ENCODE peak calls at places on chromosomes 16 and 17, in eight cellular contexts. F, C, Q, E, U, I, O and X are unnamed samples.

GRCh38 chr17:30824002-30824355 is 513 bp downstream of the CRLF3 start:
- DNase-seq in F (no peak), C (peak), Q (no peak), E (no peak), U (no peak), I (peak), O (no peak), X (peak)

GRCh38 chr16:23356941-23357340 is 54.8 kb downstream of the SCNN1B start:
- DNase-seq in F (no peak), C (no peak), Q (no peak), E (no peak), U (no peak), I (no peak), O (no peak), X (no peak)

GRCh38 chr16:74603848-74604247 is 3.1 kb downstream of the GLG1 start:
- DNase-seq in F (no peak), C (no peak), Q (no peak), E (peak), U (peak), I (no peak), O (no peak), X (no peak)

GRCh38 chr17:19354123-19354522 is 8.4 kb downstream of the B9D1 start:
- DNase-seq in F (peak), C (no peak), Q (no peak), E (no peak), U (peak), I (no peak), O (no peak), X (no peak)

GRCh38 chr16:49932943-49933342 is 77.0 kb upstream of the ZNF423 start:
- DNase-seq in F (peak), C (no peak), Q (no peak), E (no peak), U (peak), I (peak), O (no peak), X (no peak)

GRCh38 chr17:63475491-63476412 is 1.1 kb upstream of the ACE start:
- DNase-seq in F (no peak), C (no peak), Q (no peak), E (no peak), U (no peak), I (no peak), O (peak), X (no peak)

GRCh38 chr16:12090162-12090552 is 113.6 kb downstream of the SNX29 start:
- DNase-seq in F (no peak), C (no peak), Q (no peak), E (no peak), U (no peak), I (no peak), O (no peak), X (no peak)

GRCh38 chr16:57185446-57185944 is 344 bp downstream of the PSME3IP1 start:
- DNase-seq in F (peak), C (no peak), Q (peak), E (peak), U (peak), I (peak), O (no peak), X (no peak)

GRCh38 chr16:67606632-67607031 is 38.3 kb upstream of the CARMIL2 start:
- DNase-seq in F (no peak), C (no peak), Q (no peak), E (no peak), U (peak), I (no peak), O (no peak), X (no peak)

DNA sequence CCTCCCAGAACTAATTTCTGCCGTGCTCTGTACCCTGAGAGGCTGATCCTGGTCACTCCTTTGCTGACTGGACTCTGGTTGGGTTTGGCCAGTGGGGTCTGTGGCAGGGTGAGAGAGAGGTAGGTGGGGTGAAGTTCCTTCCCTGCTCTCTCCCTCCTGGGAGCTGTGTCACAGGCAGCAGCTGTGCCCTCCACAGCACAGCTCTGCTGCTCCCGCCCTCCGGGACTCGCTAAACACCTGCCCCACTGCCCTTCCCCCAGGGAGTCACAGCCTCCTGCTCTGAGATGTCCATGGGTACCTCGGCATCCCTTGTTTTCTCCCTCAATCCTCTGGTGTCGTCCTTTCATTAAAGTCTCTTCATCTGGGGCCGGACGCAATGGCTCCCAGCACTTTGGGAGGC is 66.4 kb downstream of the SRCIN1 start:
- DNase-seq in F (no peak), C (no peak), Q (no peak), E (no peak), U (no peak), I (no peak), O (no peak), X (no peak)
- TF ChIP-seq CTCF in F (no peak), C (no peak), Q (no peak), E (no peak), U (no peak), I (no peak), O (no peak), X (no peak)

GRCh38 chr17:45720386-45720785 is 63.7 kb upstream of the CRHR1 start:
- DNase-seq in F (no peak), C (no peak), Q (no peak), E (no peak), U (no peak), I (no peak), O (no peak), X (no peak)

GRCh38 chr17:45719335-45720071 is 64.6 kb upstream of the CRHR1 start:
- DNase-seq in F (peak), C (no peak), Q (no peak), E (no peak), U (peak), I (no peak), O (peak), X (no peak)

GRCh38 chr17:45718791-45719190 is 65.3 kb upstream of the CRHR1 start:
- DNase-seq in F (no peak), C (no peak), Q (no peak), E (no peak), U (peak), I (no peak), O (no peak), X (no peak)

DNA sequence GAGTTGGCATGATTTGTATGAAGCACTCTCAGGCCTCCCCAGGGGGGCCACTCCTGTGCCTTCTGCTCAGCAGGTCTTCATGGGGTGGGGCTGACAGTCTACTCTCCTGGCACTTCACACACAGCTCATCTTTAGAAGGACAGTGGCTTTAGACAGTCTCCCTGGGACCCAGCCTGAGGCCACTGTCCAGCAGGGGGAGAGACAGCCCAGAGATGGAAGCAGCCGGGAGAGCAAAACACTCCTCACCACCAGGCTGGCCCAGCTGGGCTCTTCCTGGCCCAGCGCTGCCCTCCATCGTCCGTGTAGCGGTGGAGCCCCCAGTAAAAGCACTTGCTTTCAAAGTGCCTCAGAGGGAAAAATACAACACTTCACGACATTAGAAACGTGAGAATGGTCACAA is 62.0 kb upstream of the CRHR1 start:
- DNase-seq in F (no peak), C (no peak), Q (no peak), E (no peak), U (no peak), I (no peak), O (peak), X (no peak)
- TF ChIP-seq CTCF in F (peak), C (no peak), Q (no peak), E (no peak), U (peak), I (peak), O (peak), X (no peak)

GRCh38 chr16:85719605-85720318 is 31.0 kb upstream of the GINS2 start:
- DNase-seq in F (no peak), C (no peak), Q (no peak), E (no peak), U (no peak), I (no peak), O (peak), X (no peak)

GRCh38 chr16:85717393-85718152 is 28.8 kb upstream of the GINS2 start:
- DNase-seq in F (peak), C (peak), Q (no peak), E (peak), U (peak), I (peak), O (peak), X (peak)

GRCh38 chr16:85718153-85718477 is 29.4 kb upstream of the GINS2 start:
- DNase-seq in F (no peak), C (no peak), Q (no peak), E (no peak), U (no peak), I (no peak), O (no peak), X (no peak)

GRCh38 chr16:85720319-85720637 is 30.6 kb downstream of the C16orf74 start:
- DNase-seq in F (peak), C (no peak), Q (no peak), E (no peak), U (no peak), I (no peak), O (no peak), X (no peak)

DNA sequence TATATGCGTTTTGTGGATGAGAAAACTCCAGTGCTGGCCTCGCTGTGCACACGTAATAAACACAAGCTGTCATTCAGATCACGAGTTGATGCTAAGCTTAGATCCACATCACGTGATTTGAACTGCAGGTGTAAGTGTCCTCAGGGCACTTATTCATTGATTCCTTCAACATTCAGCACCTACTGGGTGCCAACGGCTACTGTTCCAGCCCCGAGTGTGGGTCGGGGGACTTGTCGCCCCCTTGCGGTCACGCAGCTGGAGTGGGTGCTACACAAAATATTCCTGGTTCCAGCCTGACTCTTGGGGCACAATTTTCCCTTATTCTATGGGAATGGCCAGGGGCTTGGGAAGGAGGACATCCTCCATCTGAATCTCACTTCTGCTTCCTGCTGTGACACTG is 29.9 kb upstream of the GINS2 start:
- DNase-seq in F (no peak), C (peak), Q (no peak), E (no peak), U (no peak), I (no peak), O (no peak), X (no peak)
- TF ChIP-seq CTCF in F (peak), C (peak), Q (no peak), E (peak), U (peak), I (peak), O (no peak), X (peak)

GRCh38 chr16:83958137-83958810 is 5.2 kb downstream of the OSGIN1 start:
- DNase-seq in F (no peak), C (no peak), Q (no peak), E (peak), U (no peak), I (no peak), O (no peak), X (no peak)
- TF ChIP-seq CTCF in F (no peak), C (no peak), Q (no peak), E (no peak), U (no peak), I (no peak), O (no peak), X (no peak)

DNA sequence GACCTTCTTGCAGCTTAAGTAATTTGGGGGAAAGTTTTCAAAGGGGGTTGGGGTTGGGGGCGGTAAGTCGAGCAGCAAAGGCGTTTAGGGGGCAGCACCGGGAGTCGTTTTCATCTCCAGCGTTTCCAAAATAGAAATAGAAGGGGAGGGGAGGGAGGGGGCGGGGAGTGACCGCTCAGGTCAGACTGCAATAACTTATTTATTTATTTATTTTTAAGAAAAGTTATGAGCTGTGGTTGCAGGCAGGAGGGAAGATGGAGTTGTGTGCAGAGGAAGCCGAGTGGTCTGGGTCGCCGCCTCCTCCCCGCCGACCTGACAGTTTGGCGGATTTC is 1.5 kb downstream of the SOX9 start:
- DNase-seq in F (no peak), C (no peak), Q (no peak), E (no peak), U (no peak), I (no peak), O (no peak), X (no peak)
- TF ChIP-seq CTCF in F (no peak), C (no peak), Q (no peak), E (no peak), U (no peak), I (no peak), O (no peak), X (no peak)

GRCh38 chr17:2705888-2706795 is 5.4 kb downstream of the CLUH start:
- DNase-seq in F (no peak), C (no peak), Q (no peak), E (no peak), U (no peak), I (no peak), O (no peak), X (no peak)

GRCh38 chr17:2708585-2709172 is 2.9 kb downstream of the CLUH start:
- DNase-seq in F (no peak), C (no peak), Q (no peak), E (no peak), U (no peak), I (no peak), O (no peak), X (no peak)

GRCh38 chr17:2706911-2707510 is 4.6 kb downstream of the CLUH start:
- DNase-seq in F (no peak), C (no peak), Q (no peak), E (peak), U (no peak), I (no peak), O (no peak), X (no peak)

GRCh38 chr17:2709173-2709661 is 2.3 kb downstream of the CLUH start:
- DNase-seq in F (peak), C (peak), Q (no peak), E (peak), U (peak), I (no peak), O (no peak), X (peak)

DNA sequence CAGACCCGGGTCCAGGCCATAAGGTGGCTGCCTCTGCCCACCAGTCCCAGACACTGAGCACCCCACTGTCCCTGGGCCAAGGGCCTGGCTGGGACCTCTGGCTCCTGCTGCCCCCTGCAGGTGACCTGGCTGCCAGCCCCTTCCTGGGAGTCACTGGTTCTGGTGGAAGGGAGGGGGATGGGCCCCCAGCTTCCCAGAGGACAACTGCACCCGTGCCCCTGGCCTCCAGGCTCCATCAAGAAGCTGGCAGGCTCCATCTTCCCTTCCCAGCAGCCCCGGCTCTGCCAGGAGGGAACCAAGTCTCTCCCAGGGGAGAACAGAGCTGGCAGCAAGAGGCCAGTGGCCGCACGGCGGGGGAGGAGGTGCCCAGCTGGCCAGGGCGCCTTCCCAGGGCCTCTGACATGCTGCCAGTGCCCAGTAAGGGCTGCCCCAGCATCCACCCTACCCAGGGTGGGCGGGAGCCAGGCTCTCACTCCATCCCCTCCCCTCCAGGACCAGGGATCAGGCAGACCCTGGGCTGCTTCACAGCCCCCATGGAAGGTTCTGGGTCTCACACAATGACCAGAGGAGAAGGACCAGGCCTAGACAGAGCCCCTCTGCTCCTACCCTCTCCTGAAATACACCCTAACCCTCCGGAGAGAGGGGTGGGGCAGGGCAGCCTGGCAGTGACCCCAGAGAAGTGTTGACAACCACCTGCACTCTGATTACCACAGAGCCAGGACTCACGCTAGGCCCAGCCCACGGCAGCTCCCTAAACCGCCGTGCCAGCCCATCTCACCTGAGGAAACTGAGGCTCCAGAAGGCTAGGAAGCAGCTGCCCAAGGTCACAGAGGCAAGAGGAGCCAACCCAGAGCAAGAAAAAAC is 3.6 kb downstream of the CLUH start:
- DNase-seq in F (no peak), C (peak), Q (peak), E (peak), U (no peak), I (peak), O (peak), X (no peak)
- TF ChIP-seq CTCF in F (peak), C (peak), Q (peak), E (peak), U (peak), I (peak), O (peak), X (peak)

GRCh38 chr17:9406046-9406631 is 169.5 kb downstream of the STX8 start:
- DNase-seq in F (no peak), C (no peak), Q (no peak), E (no peak), U (no peak), I (no peak), O (no peak), X (no peak)
- TF ChIP-seq CTCF in F (no peak), C (no peak), Q (no peak), E (no peak), U (no peak), I (no peak), O (no peak), X (no peak)

GRCh38 chr17:78961571-78961970 is 18.2 kb downstream of the LGALS3BP start:
- DNase-seq in F (no peak), C (no peak), Q (no peak), E (no peak), U (no peak), I (no peak), O (no peak), X (no peak)

GRCh38 chr17:78962345-78962983 is 17.3 kb downstream of the LGALS3BP start:
- DNase-seq in F (peak), C (no peak), Q (no peak), E (no peak), U (no peak), I (no peak), O (no peak), X (no peak)

GRCh38 chr17:78960945-78961344 is 18.8 kb downstream of the LGALS3BP start:
- DNase-seq in F (peak), C (no peak), Q (no peak), E (no peak), U (peak), I (peak), O (no peak), X (no peak)

GRCh38 chr17:78958556-78959191 is 21.0 kb downstream of the LGALS3BP start:
- DNase-seq in F (no peak), C (no peak), Q (no peak), E (peak), U (peak), I (no peak), O (no peak), X (no peak)

GRCh38 chr17:78959803-78960202 is 19.9 kb downstream of the LGALS3BP start:
- DNase-seq in F (no peak), C (no peak), Q (no peak), E (no peak), U (no peak), I (no peak), O (no peak), X (no peak)
- TF ChIP-seq CTCF in F (no peak), C (no peak), Q (no peak), E (no peak), U (no peak), I (no peak), O (no peak), X (no peak)

DNA sequence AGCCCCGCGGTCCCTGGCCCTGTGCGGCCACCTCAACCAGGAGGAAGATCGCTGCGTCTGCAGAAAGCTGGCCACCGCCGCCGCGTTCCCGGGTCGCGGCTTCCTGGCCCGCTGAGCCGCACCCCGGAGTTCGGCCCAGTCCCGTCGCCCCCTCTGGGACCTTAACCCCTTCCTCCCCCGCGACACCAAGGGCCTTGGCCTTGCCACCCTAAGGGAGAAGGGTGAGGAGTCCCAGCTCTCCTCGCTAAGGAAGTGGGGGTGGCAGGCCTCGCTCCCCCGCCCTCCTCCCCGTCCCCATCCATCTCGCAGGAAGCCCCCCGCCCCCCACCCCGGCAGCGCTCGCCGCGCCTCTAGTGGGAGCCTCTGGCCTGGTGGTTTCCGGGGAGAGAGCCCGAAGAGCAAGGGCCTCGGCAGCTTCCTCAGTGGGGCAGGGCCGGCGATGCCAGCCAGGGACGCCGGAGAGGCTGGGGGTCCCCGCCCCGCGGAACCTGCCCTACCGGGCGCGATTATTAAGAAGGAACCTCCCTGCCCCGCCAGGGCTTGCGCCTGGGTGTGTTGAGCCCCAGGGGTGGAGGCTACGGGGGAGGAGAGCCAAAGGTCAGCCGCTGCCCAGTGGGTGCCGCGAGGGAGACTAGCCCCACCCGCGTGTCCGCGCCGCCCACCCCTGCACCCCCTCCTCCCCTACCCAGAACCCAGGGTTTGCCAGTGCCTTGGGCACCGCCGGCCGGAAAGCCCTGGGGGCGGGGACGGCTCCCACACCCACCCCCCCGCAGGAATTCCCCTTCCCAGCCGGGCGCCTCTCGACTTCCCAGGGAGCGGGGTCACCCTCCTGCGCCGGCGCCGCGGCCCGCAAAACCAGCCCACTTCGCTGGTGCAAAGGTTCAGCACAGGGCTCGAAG is 6.8 kb downstream of the CBX4 start:
- DNase-seq in F (no peak), C (no peak), Q (no peak), E (no peak), U (no peak), I (peak), O (no peak), X (no peak)
- TF ChIP-seq CTCF in F (no peak), C (no peak), Q (no peak), E (no peak), U (no peak), I (no peak), O (no peak), X (no peak)